ENCODE peak calls at places on chromosome 13, in seven cellular contexts. One of them, this sample, is unnamed.

GRCh38 chr13:95185851-95186250 is 115.4 kb downstream of the ABCC4 start:
- DNase-seq in brain microvascular endothelial cell: no peak
- DNase-seq in colonic mucosa: no peak
- DNase-seq in cardiac muscle cell: peak; percentile 37
- DNase-seq in HCT116: no peak
- DNase-seq in Panc1: no peak
- DNase-seq in heart left ventricle: no peak
- DNase-seq in this sample: no peak

GRCh38 chr13:58869566-58869965 is 1238.0 kb downstream of the PCDH17 start:
- DNase-seq in colonic mucosa: no peak
- DNase-seq in brain microvascular endothelial cell: no peak
- DNase-seq in HCT116: no peak
- DNase-seq in heart left ventricle: no peak
- DNase-seq in Panc1: no peak
- DNase-seq in cardiac muscle cell: no peak
- DNase-seq in this sample: no peak

GRCh38 chr13:106140476-106140875 is 395.0 kb downstream of the EFNB2 start:
- DNase-seq in heart left ventricle: no peak
- DNase-seq in Panc1: no peak
- DNase-seq in HCT116: no peak
- DNase-seq in colonic mucosa: no peak
- DNase-seq in cardiac muscle cell: no peak
- DNase-seq in brain microvascular endothelial cell: no peak
- DNase-seq in this sample: no peak

GRCh38 chr13:46229251-46229650 is 17.5 kb downstream of the LRRC63 start:
- DNase-seq in heart left ventricle: no peak
- DNase-seq in HCT116: no peak
- DNase-seq in cardiac muscle cell: no peak
- DNase-seq in colonic mucosa: no peak
- DNase-seq in brain microvascular endothelial cell: no peak
- DNase-seq in Panc1: no peak
- DNase-seq in this sample: no peak

GRCh38 chr13:113903361-113903760 is 39.5 kb upstream of the GAS6 start:
- DNase-seq in HCT116: no peak
- DNase-seq in heart left ventricle: no peak
- DNase-seq in Panc1: no peak
- DNase-seq in colonic mucosa: peak; percentile 18
- DNase-seq in brain microvascular endothelial cell: peak; percentile 24
- DNase-seq in cardiac muscle cell: no peak
- DNase-seq in this sample: no peak

GRCh38 chr13:76016799-76017198 is 380.7 kb downstream of the LMO7 start:
- DNase-seq in brain microvascular endothelial cell: peak; percentile 54
- DNase-seq in heart left ventricle: no peak
- DNase-seq in colonic mucosa: peak; percentile 26
- DNase-seq in cardiac muscle cell: peak; percentile 40
- DNase-seq in Panc1: no peak
- DNase-seq in HCT116: peak; percentile 35
- DNase-seq in this sample: peak; percentile 59

GRCh38 chr13:108944760-108945159 is 315.3 kb downstream of the MYO16 start:
- DNase-seq in HCT116: no peak
- DNase-seq in heart left ventricle: no peak
- DNase-seq in brain microvascular endothelial cell: no peak
- DNase-seq in Panc1: no peak
- DNase-seq in cardiac muscle cell: peak; percentile 56
- DNase-seq in colonic mucosa: no peak
- DNase-seq in this sample: no peak

GRCh38 chr13:66563076-66563475 is 667.1 kb downstream of the PCDH9 start:
- DNase-seq in cardiac muscle cell: no peak
- DNase-seq in brain microvascular endothelial cell: no peak
- DNase-seq in HCT116: no peak
- DNase-seq in heart left ventricle: no peak
- DNase-seq in colonic mucosa: no peak
- DNase-seq in Panc1: no peak
- DNase-seq in this sample: no peak

GRCh38 chr13:38866649-38867048 is 124.0 kb downstream of the STOML3 start:
- DNase-seq in colonic mucosa: no peak
- DNase-seq in heart left ventricle: no peak
- DNase-seq in Panc1: no peak
- DNase-seq in brain microvascular endothelial cell: no peak
- DNase-seq in HCT116: no peak
- DNase-seq in cardiac muscle cell: peak; percentile 5
- DNase-seq in this sample: no peak

GRCh38 chr13:24036115-24036514 is 124.4 kb upstream of the SPATA13 start:
- DNase-seq in Panc1: no peak
- DNase-seq in brain microvascular endothelial cell: no peak
- DNase-seq in cardiac muscle cell: peak; percentile 90
- DNase-seq in HCT116: no peak
- DNase-seq in heart left ventricle: no peak
- DNase-seq in colonic mucosa: no peak
- DNase-seq in this sample: peak; percentile 45

GRCh38 chr13:30745917-30746686 is 10.8 kb downstream of the ALOX5AP start:
- DNase-seq in Panc1: no peak
- DNase-seq in cardiac muscle cell: peak; percentile 51
- DNase-seq in heart left ventricle: no peak
- DNase-seq in HCT116: no peak
- DNase-seq in colonic mucosa: peak; percentile 81
- DNase-seq in brain microvascular endothelial cell: no peak
- DNase-seq in this sample: no peak

GRCh38 chr13:30742896-30743295 is 7.6 kb downstream of the ALOX5AP start:
- DNase-seq in cardiac muscle cell: no peak
- DNase-seq in HCT116: no peak
- DNase-seq in colonic mucosa: no peak
- DNase-seq in Panc1: no peak
- DNase-seq in heart left ventricle: no peak
- DNase-seq in brain microvascular endothelial cell: no peak
- DNase-seq in this sample: no peak

GRCh38 chr13:30744056-30744684 is 8.8 kb downstream of the ALOX5AP start:
- DNase-seq in brain microvascular endothelial cell: peak; percentile 65
- DNase-seq in cardiac muscle cell: no peak
- DNase-seq in colonic mucosa: peak; percentile 45
- DNase-seq in heart left ventricle: no peak
- DNase-seq in HCT116: peak; percentile 19
- DNase-seq in Panc1: no peak
- DNase-seq in this sample: no peak

GRCh38 chr13:30744686-30745085 is 9.3 kb downstream of the ALOX5AP start:
- DNase-seq in colonic mucosa: no peak
- DNase-seq in brain microvascular endothelial cell: no peak
- DNase-seq in heart left ventricle: no peak
- DNase-seq in HCT116: no peak
- DNase-seq in Panc1: no peak
- DNase-seq in cardiac muscle cell: no peak
- DNase-seq in this sample: no peak

GRCh38 chr13:30743319-30744055 is 8.1 kb downstream of the ALOX5AP start:
- DNase-seq in brain microvascular endothelial cell: peak; percentile 99
- DNase-seq in heart left ventricle: no peak
- DNase-seq in HCT116: peak; percentile 76
- DNase-seq in colonic mucosa: peak; percentile 35
- DNase-seq in Panc1: peak; percentile 71
- DNase-seq in cardiac muscle cell: peak; percentile 98
- DNase-seq in this sample: peak; percentile 71
- H3K27ac ChIP-seq in brain microvascular endothelial cell: peak overlapping the region; percentile 90
- H3K27ac ChIP-seq in heart left ventricle: no peak overlapping the region
- H3K27ac ChIP-seq in HCT116: no peak overlapping the region
- H3K27ac ChIP-seq in colonic mucosa: peak overlapping the region; percentile 65
- H3K27ac ChIP-seq in Panc1: peak overlapping the region; percentile 91
- H3K27ac ChIP-seq in cardiac muscle cell: no peak overlapping the region
- H3K27ac ChIP-seq in this sample: peak overlapping the region; percentile 48

GRCh38 chr13:97242755-97243497 is 20.8 kb downstream of the MBNL2 start:
- DNase-seq in cardiac muscle cell: no peak
- DNase-seq in HCT116: no peak
- DNase-seq in Panc1: no peak
- DNase-seq in brain microvascular endothelial cell: no peak
- DNase-seq in heart left ventricle: no peak
- DNase-seq in colonic mucosa: no peak
- DNase-seq in this sample: no peak

GRCh38 chr13:97248243-97248642 is 26.1 kb downstream of the MBNL2 start:
- DNase-seq in Panc1: no peak
- DNase-seq in heart left ventricle: no peak
- DNase-seq in cardiac muscle cell: no peak
- DNase-seq in HCT116: no peak
- DNase-seq in brain microvascular endothelial cell: no peak
- DNase-seq in colonic mucosa: no peak
- DNase-seq in this sample: no peak

GRCh38 chr13:97243915-97244820 is 22.0 kb downstream of the MBNL2 start:
- DNase-seq in cardiac muscle cell: no peak
- DNase-seq in heart left ventricle: no peak
- DNase-seq in HCT116: no peak
- DNase-seq in Panc1: no peak
- DNase-seq in colonic mucosa: no peak
- DNase-seq in brain microvascular endothelial cell: no peak
- DNase-seq in this sample: no peak

GRCh38 chr13:97246596-97246995 is 24.5 kb downstream of the MBNL2 start:
- DNase-seq in brain microvascular endothelial cell: no peak
- DNase-seq in heart left ventricle: no peak
- DNase-seq in colonic mucosa: no peak
- DNase-seq in Panc1: no peak
- DNase-seq in cardiac muscle cell: no peak
- DNase-seq in HCT116: no peak
- DNase-seq in this sample: no peak

GRCh38 chr13:97245011-97245410 is 22.9 kb downstream of the MBNL2 start:
- DNase-seq in colonic mucosa: no peak
- DNase-seq in cardiac muscle cell: no peak
- DNase-seq in HCT116: no peak
- DNase-seq in heart left ventricle: no peak
- DNase-seq in Panc1: no peak
- DNase-seq in brain microvascular endothelial cell: no peak
- DNase-seq in this sample: peak; percentile 45
- H3K4me3 ChIP-seq in colonic mucosa: no peak overlapping the region
- H3K4me3 ChIP-seq in cardiac muscle cell: no peak overlapping the region
- H3K4me3 ChIP-seq in HCT116: no peak overlapping the region
- H3K4me3 ChIP-seq in heart left ventricle: no peak overlapping the region
- H3K4me3 ChIP-seq in Panc1: no peak overlapping the region
- H3K4me3 ChIP-seq in brain microvascular endothelial cell: no peak overlapping the region
- H3K4me3 ChIP-seq in this sample: no peak overlapping the region

DNA sequence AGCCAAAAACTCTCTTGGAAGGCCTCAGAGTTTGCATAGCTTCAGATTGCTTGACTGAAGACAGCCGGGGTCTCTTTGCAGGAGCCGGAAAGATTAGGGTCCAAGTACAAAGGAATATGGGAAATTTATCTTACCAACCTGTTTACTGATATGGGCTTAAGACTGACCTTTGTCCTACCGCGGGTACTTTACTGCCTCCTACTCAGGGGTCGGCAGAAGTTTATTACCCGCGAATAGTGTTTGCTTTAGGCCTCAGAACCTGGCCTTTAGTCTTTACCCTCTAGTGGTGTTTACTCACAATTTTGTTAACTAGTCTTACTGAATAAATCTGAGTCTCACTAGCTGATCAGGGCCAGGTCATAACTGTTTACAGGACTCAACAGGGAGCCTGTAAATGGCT is 765.4 kb upstream of the SPRY2 start:
- DNase-seq in colonic mucosa: peak; percentile 42
- DNase-seq in cardiac muscle cell: no peak
- DNase-seq in Panc1: no peak
- DNase-seq in heart left ventricle: no peak
- DNase-seq in HCT116: no peak
- DNase-seq in brain microvascular endothelial cell: no peak
- DNase-seq in this sample: no peak
- H3K36me3 ChIP-seq in colonic mucosa: no peaks in the 10 kb centered on the region
- H3K36me3 ChIP-seq in cardiac muscle cell: no peaks in the 10 kb centered on the region
- H3K36me3 ChIP-seq in Panc1: no peaks in the 10 kb centered on the region
- H3K36me3 ChIP-seq in heart left ventricle: no peaks in the 10 kb centered on the region
- H3K36me3 ChIP-seq in HCT116: no peaks in the 10 kb centered on the region
- H3K36me3 ChIP-seq in brain microvascular endothelial cell: no peaks in the 10 kb centered on the region
- H3K36me3 ChIP-seq in this sample: no peaks in the 10 kb centered on the region

DNA sequence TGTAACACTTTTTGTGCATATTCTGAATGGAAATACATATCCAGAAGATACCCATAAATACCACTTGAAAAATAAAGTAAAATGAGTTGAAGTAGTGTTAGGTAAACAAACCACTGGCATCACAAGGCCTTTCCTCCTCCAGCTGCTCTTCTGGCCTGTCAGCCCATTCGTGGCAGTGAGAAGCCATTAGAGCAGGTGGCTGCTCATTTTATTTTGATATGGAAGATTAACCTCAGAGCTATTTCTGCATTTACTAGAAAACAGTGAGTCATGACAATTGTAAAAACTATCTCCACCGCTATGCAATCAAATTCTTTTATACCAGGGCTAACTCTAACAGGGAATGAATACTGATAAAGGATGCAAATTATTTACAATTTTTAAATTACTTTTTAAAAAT is 2898.1 kb downstream of the PCDH9 start:
- DNase-seq in brain microvascular endothelial cell: no peak
- DNase-seq in Panc1: no peak
- DNase-seq in colonic mucosa: no peak
- DNase-seq in HCT116: no peak
- DNase-seq in heart left ventricle: no peak
- DNase-seq in cardiac muscle cell: no peak
- DNase-seq in this sample: no peak
- H3K27ac ChIP-seq in brain microvascular endothelial cell: no peak overlapping the region
- H3K27ac ChIP-seq in Panc1: no peak overlapping the region
- H3K27ac ChIP-seq in colonic mucosa: no peak overlapping the region
- H3K27ac ChIP-seq in HCT116: no peak overlapping the region
- H3K27ac ChIP-seq in heart left ventricle: no peak overlapping the region
- H3K27ac ChIP-seq in cardiac muscle cell: no peak overlapping the region
- H3K27ac ChIP-seq in this sample: no peak overlapping the region

GRCh38 chr13:72850959-72851677 is 69.2 kb downstream of the PIBF1 start:
- DNase-seq in HCT116: no peak
- DNase-seq in cardiac muscle cell: no peak
- DNase-seq in brain microvascular endothelial cell: no peak
- DNase-seq in heart left ventricle: no peak
- DNase-seq in colonic mucosa: peak; percentile 22
- DNase-seq in Panc1: no peak
- DNase-seq in this sample: no peak
- H3K4me3 ChIP-seq in HCT116: no peak overlapping the region
- H3K4me3 ChIP-seq in cardiac muscle cell: no peak overlapping the region
- H3K4me3 ChIP-seq in brain microvascular endothelial cell: no peak overlapping the region
- H3K4me3 ChIP-seq in heart left ventricle: no peak overlapping the region
- H3K4me3 ChIP-seq in colonic mucosa: no peak overlapping the region
- H3K4me3 ChIP-seq in Panc1: no peak overlapping the region
- H3K4me3 ChIP-seq in this sample: no peak overlapping the region

This sample was measured in testis.